ENCODE peak calls at places on chromosome 11, in four cellular contexts. Q is colonic mucosa, T is fibroblast of lung, U is PC-3. A is an unnamed sample.
A peak's percentile ranks its signal among the peaks of the same experiment; 100 is the strongest.

GRCh38 chr11:7306900-7307299 is 55.2 kb downstream of the SYT9 start:
- DNase-seq in T (no peak), U (no peak), Q (no peak), A (no peak)

GRCh38 chr11:85827768-85828639 is 17.1 kb upstream of the SYTL2 start:
- DNase-seq in T (peak; percentile 95), U (peak; percentile 97), Q (no peak), A (no peak)

GRCh38 chr11:95451261-95451660 is 220.3 kb upstream of the SESN3 start:
- DNase-seq in T (no peak), Q (no peak), U (no peak), A (no peak)

GRCh38 chr11:70204466-70204799 is 1.3 kb downstream of the FADD start:
- DNase-seq in Q (no peak), U (no peak), T (no peak), A (no peak)

GRCh38 chr11:65445604-65446445 is 23.2 kb downstream of the NEAT1 start:
- DNase-seq in U (peak; percentile 18), T (peak; percentile 32), Q (no peak), A (no peak)

GRCh38 chr11:129248618-129249017 is 56.5 kb upstream of the ARHGAP32 start:
- DNase-seq in T (peak; percentile 71), Q (no peak), U (peak; percentile 82), A (no peak)

GRCh38 chr11:15569626-15570025 is 454.9 kb downstream of the INSC start:
- DNase-seq in Q (no peak), T (no peak), U (no peak), A (no peak)

GRCh38 chr11:65078151-65078550 is 5.7 kb downstream of the CDCA5 start:
- DNase-seq in T (peak; percentile 15), U (peak; percentile 69), Q (peak; percentile 75), A (peak; percentile 57)

GRCh38 chr11:77071077-77071476 is 4.3 kb downstream of the CAPN5 start:
- DNase-seq in T (no peak), Q (no peak), U (no peak), A (no peak)

GRCh38 chr11:103978588-103979580 is 57.6 kb upstream of the DDI1 start:
- DNase-seq in T (no peak), Q (no peak), U (peak; percentile 31), A (no peak)

GRCh38 chr11:17571431-17572358 is 24.6 kb downstream of the OTOG start:
- DNase-seq in T (no peak), Q (peak; percentile 7), U (no peak), A (no peak)

GRCh38 chr11:114280696-114281095 is 15.5 kb upstream of the NNMT start:
- DNase-seq in U (peak; percentile 93), Q (peak; percentile 59), T (peak; percentile 81), A (peak; percentile 88)

GRCh38 chr11:75339685-75340409 is 11.6 kb downstream of the ARRB1 start:
- DNase-seq in Q (peak; percentile 49), T (no peak), U (no peak), A (peak; percentile 23)

GRCh38 chr11:129846508-129847335 is 31.1 kb downstream of the TMEM45B start:
- DNase-seq in Q (no peak), T (peak; percentile 91), U (peak; percentile 99), A (no peak)

GRCh38 chr11:92204731-92205130 is 19.9 kb upstream of the FAT3 start:
- DNase-seq in Q (no peak), T (peak; percentile 53), U (no peak), A (no peak)

GRCh38 chr11:46553746-46554204 is 40.0 kb downstream of the AMBRA1 start:
- DNase-seq in T (no peak), U (peak; percentile 35), Q (no peak), A (no peak)

GRCh38 chr11:47186937-47187681 is 875 bp upstream of the PACSIN3 start:
- DNase-seq in U (no peak), T (peak; percentile 49), Q (peak; percentile 45), A (peak; percentile 76)

GRCh38 chr11:78019808-78020207 is 3.3 kb downstream of the KCTD14 start:
- DNase-seq in Q (no peak), T (no peak), U (peak; percentile 80), A (no peak)

DNA sequence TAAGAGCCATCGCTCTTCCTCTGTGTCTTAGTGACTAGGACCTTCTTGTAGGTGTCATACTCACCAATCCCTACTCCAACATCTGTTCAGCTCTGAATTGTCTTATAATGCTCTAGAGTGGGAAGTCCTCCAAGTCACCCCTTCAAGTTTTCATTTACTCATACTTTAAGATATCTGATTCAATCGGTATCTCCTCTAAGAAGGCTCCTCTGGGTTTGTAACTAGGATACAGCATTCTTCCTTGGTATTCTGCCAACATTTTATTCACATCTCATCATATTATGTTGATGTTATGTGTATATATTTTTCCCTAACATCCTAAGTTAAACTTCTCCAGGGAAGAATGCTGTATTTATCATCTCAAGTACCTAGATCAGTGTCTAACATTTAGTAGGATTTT is 662.1 kb downstream of the NTM start:
- DNase-seq in T (peak; percentile 50), Q (no peak), U (no peak), A (no peak)
- H3K4me3 ChIP-seq in T (no peak overlapping the region), Q (no peak overlapping the region), U (no peak overlapping the region), A (no peak overlapping the region)

DNA sequence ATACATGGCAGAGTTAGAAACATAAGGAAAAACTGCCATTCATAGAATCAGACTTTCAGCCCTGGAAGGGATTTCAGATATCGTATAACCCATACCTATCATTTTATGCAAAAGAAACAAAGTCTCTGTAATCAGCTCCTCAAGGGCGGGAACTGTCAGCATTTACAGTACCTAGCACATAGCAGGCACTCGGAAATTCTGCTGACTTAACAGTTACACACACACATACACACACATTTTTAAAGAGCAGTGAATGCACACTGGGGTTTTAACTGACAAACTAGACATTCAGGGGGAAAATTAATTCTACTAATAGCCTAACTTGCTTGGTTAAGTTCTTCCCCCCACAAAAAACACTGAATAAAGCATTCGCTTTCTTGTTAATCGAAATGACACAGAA is 8.7 kb downstream of the GNG3 start:
- DNase-seq in U (no peak), T (no peak), Q (no peak), A (no peak)
- TF ChIP-seq CTCF in U (no peak), T (no peak), Q (no peak), A (no peak)

GRCh38 chr11:35112846-35113105 is 26.2 kb upstream of the CD44 start:
- DNase-seq in U (no peak), T (no peak), Q (no peak), A (no peak)
- H3K9ac ChIP-seq in U (no peak overlapping the region), T (no peak overlapping the region), Q (no peak overlapping the region), A (no peak overlapping the region)

DNA sequence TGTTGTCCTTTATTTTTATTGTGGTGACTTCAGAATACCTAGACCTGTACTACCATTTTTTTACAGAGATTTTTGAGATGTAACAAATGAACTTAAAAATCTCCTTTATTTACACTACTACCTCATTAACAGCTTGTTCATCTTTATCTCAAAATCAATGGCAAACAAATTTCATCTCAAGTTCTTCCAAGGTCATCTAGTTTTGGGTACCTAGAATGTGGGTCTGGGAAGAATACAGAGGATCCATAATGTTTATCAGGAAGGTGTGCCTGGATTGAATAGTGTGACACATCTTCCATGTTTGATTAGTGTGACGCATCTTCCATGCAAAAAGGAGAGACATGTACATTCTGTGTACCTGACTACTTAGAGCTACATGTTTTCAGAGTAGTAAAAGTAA is 63.3 kb upstream of the CCDC179 start:
- DNase-seq in U (peak; percentile 30), Q (no peak), T (no peak), A (no peak)
- H3K4me3 ChIP-seq in U (no peak overlapping the region), Q (no peak overlapping the region), T (no peak overlapping the region), A (no peak overlapping the region)

GRCh38 chr11:72704028-72704782 is 30.0 kb upstream of the PDE2A start:
- DNase-seq in Q (no peak), T (no peak), U (no peak), A (no peak)
- TF ChIP-seq CTCF in Q (no peak), T (peak; percentile 22), U (peak; percentile 42), A (peak; percentile 4)

GRCh38 chr11:1845571-1846452 is 7.0 kb downstream of the TNNI2 start:
- DNase-seq in Q (no peak), U (no peak), T (no peak), A (no peak)
- H3K9ac ChIP-seq in Q (no peak overlapping the region), U (no peak overlapping the region), T (no peak overlapping the region), A (no peak overlapping the region)